ENCODE peak calls at places on chromosomes 3 and 15, in four cellular contexts. Q is NCI-H774; P is activated CD4-positive, CD25-positive, alpha-beta regulatory T cell treated with anti-CD3 and anti-CD28 coated beads, Interleukin-2, amount 50 U/mL, for 72 hours; U is neural crest cell. V is an unnamed sample.

GRCh38 chr15:93321881-93322282 is 232.9 kb upstream of the RGMA start:
- DNase-seq in P (no peak), Q (no peak), U (no peak), V (no peak)

GRCh38 chr3:192772495-192772894 is 45.2 kb upstream of the FGF12 start:
- DNase-seq in P (no peak), U (peak), Q (peak), V (peak)

GRCh38 chr15:61748529-61748928 is 311.7 kb downstream of the VPS13C start:
- DNase-seq in Q (no peak), U (no peak), P (no peak), V (no peak)

GRCh38 chr3:138452491-138452890 is 18.1 kb downstream of the ESYT3 start:
- DNase-seq in U (no peak), P (no peak), Q (no peak), V (no peak)

GRCh38 chr15:29346998-29347397 is 77.4 kb upstream of the NSMCE3 start:
- DNase-seq in Q (no peak), P (no peak), U (no peak), V (no peak)

GRCh38 chr3:54550216-54550977 is 377.5 kb downstream of the LRTM1 start:
- DNase-seq in U (no peak), P (no peak), Q (no peak), V (no peak)

GRCh38 chr3:112856537-112856936 is 9.9 kb upstream of the CD200R1L start:
- DNase-seq in P (no peak), U (no peak), Q (no peak), V (no peak)

GRCh38 chr3:126465928-126466564 is 9.6 kb downstream of the ZXDC start:
- DNase-seq in Q (no peak), P (peak), U (no peak), V (no peak)

GRCh38 chr15:70378126-70379031 is 280.7 kb upstream of the TLE3 start:
- DNase-seq in Q (no peak), P (no peak), U (no peak), V (no peak)

GRCh38 chr15:34055868-34056595 is 17.0 kb upstream of the AVEN start:
- DNase-seq in U (no peak), P (no peak), Q (no peak), V (peak)

GRCh38 chr3:147619925-147620580 is 210.9 kb downstream of the ZIC1 start:
- DNase-seq in U (no peak), P (no peak), Q (no peak), V (no peak)

V was measured in AG04449.